ENCODE peak calls at places on chromosomes 11 and 22, in nine cellular contexts. R is stimulated activated CD8-positive, alpha-beta memory T cell treated with anti-CD3 and anti-CD28 coated beads, Interleukin-15, amount 100 ng/mL, for 48 hours; Z is activated CD8-positive, alpha-beta memory T cell treated with anti-CD3 and anti-CD28 coated beads, Interleukin-2, amount 10 ng/mL, durations not matched to agents 7 days and 5 days; T is stromal cell of bone marrow; W is GM13976; F is A549; U is NCI-H2171; L is ecto neural progenitor cell; P is epithelial cell of proximal tubule. A is an unnamed sample.
A peak's percentile ranks its signal among the peaks of the same experiment; 100 is the strongest.

GRCh38 chr11:44943696-44944095 is 7.0 kb downstream of the TP53I11 start:
- DNase-seq in R (no peak), Z (no peak), L (no peak), P (no peak), T (no peak), F (no peak), W (no peak), U (peak; percentile 77), A (no peak)

GRCh38 chr22:49662681-49663080 is 165.0 kb downstream of the BRD1 start:
- DNase-seq in Z (peak; percentile 30), R (no peak), L (no peak), T (no peak), W (no peak), U (no peak), P (no peak), F (no peak), A (no peak)

GRCh38 chr22:32676196-32676595 is 125.3 kb upstream of the TIMP3 start:
- DNase-seq in P (no peak), W (no peak), L (no peak), F (no peak), T (no peak), Z (no peak), U (no peak), R (no peak), A (no peak)

GRCh38 chr22:40597541-40598453 is 38.7 kb downstream of the MRTFA start:
- DNase-seq in F (no peak), U (no peak), T (no peak), R (no peak), W (no peak), Z (no peak), P (no peak), L (no peak), A (no peak)

GRCh38 chr11:123438191-123438627 is 8.1 kb downstream of the GRAMD1B start:
- DNase-seq in P (no peak), F (no peak), T (no peak), Z (peak; percentile 43), L (peak; percentile 71), W (no peak), U (no peak), R (no peak), A (no peak)

GRCh38 chr11:445765-446588 is 4.1 kb upstream of the PTDSS2 start:
- DNase-seq in W (no peak), P (no peak), F (no peak), T (no peak), Z (peak; percentile 33), U (no peak), R (no peak), L (no peak), A (no peak)

GRCh38 chr11:450809-451451 is 851 bp downstream of the PTDSS2 start:
- DNase-seq in U (no peak), W (peak; percentile 75), L (peak; percentile 80), R (peak; percentile 56), T (no peak), F (peak; percentile 69), Z (peak; percentile 87), P (no peak), A (peak; percentile 71)

GRCh38 chr22:44408227-44409192 is 89.5 kb downstream of the RTL6 start:
- DNase-seq in R (no peak), T (no peak), P (no peak), W (no peak), L (no peak), F (no peak), U (no peak), Z (no peak), A (no peak)

GRCh38 chr11:88307749-88308425 is 29.6 kb downstream of the CTSC start:
- DNase-seq in F (no peak), R (no peak), Z (no peak), L (no peak), W (peak; percentile 22), T (no peak), P (no peak), U (no peak), A (no peak)

GRCh38 chr11:121385693-121386092 is 66.4 kb upstream of the SORL1 start:
- DNase-seq in T (no peak), Z (no peak), P (no peak), L (no peak), W (no peak), R (no peak), F (no peak), U (no peak), A (no peak)

GRCh38 chr22:50252081-50253045 is 1.3 kb upstream of the HDAC10 start:
- DNase-seq in W (peak; percentile 79), U (peak; percentile 32), T (no peak), R (peak; percentile 55), F (peak; percentile 67), L (peak; percentile 81), Z (peak; percentile 84), P (no peak), A (peak; percentile 78)

GRCh38 chr22:35705141-35705540 is 12.5 kb upstream of the APOL5 start:
- DNase-seq in F (no peak), W (no peak), T (peak; percentile 69), R (no peak), L (no peak), Z (no peak), P (no peak), U (no peak), A (no peak)

GRCh38 chr11:69923196-69923595 is 104.0 kb upstream of the FGF3 start:
- DNase-seq in T (no peak), R (no peak), L (no peak), Z (no peak), F (no peak), P (no peak), U (no peak), W (no peak), A (no peak)

GRCh38 chr11:12134239-12134590 is 23.8 kb downstream of the MICAL2 start:
- DNase-seq in T (no peak), L (no peak), R (no peak), U (no peak), Z (no peak), W (no peak), F (no peak), P (no peak), A (no peak)

GRCh38 chr11:64229090-64229958 is 1.0 kb upstream of the DNAJC4 start:
- DNase-seq in L (no peak), F (no peak), Z (no peak), T (no peak), P (no peak), R (no peak), W (no peak), U (no peak), A (no peak)

GRCh38 chr22:29031236-29031982 is 30.2 kb downstream of the C22orf31 start:
- DNase-seq in Z (no peak), W (peak; percentile 35), L (peak; percentile 64), F (peak; percentile 91), U (no peak), R (no peak), P (peak; percentile 97), T (peak; percentile 94), A (peak; percentile 9)

GRCh38 chr22:42284643-42285181 is 14.3 kb upstream of the TCF20 start:
- DNase-seq in F (no peak), R (no peak), Z (no peak), P (no peak), W (no peak), L (no peak), T (no peak), U (no peak), A (no peak)

GRCh38 chr11:124277207-124277606 is 21.0 kb downstream of the OR8G5 start:
- DNase-seq in P (no peak), Z (no peak), R (no peak), L (no peak), F (no peak), T (no peak), W (no peak), U (no peak), A (no peak)